ENCODE peak calls at places on chromosomes 4 and X, in seven cellular contexts. T is sigmoid colon, G is left lung, K is WERI-Rb-1, O is right atrium auricular region, L is H9, Y is psoas muscle. A is an unnamed sample.

GRCh38 chrX:149948001-149948400 is 9.7 kb upstream of the EOLA2 start:
- DNase-seq in G (no peak), O (no peak), K (no peak), T (no peak), L (peak), Y (no peak), A (no peak)

GRCh38 chr4:176735300-176735699 is 57.4 kb downstream of the VEGFC start:
- DNase-seq in K (no peak), Y (no peak), O (no peak), L (no peak), G (no peak), T (no peak), A (no peak)

GRCh38 chr4:147717878-147718277 is 14.0 kb upstream of the ARHGAP10 start:
- DNase-seq in G (no peak), O (no peak), Y (no peak), T (no peak), L (no peak), K (no peak), A (no peak)

GRCh38 chr4:112881842-112882241 is 167.6 kb upstream of the ANK2 start:
- DNase-seq in O (no peak), K (no peak), G (no peak), L (no peak), T (no peak), Y (peak), A (no peak)

GRCh38 chr4:64464581-64464980 is 55.3 kb upstream of the TECRL start:
- DNase-seq in K (no peak), T (no peak), G (no peak), L (no peak), Y (no peak), O (no peak), A (no peak)

GRCh38 chrX:53074987-53075386 is 7.2 kb upstream of the TSPYL2 start:
- DNase-seq in K (no peak), Y (no peak), L (peak), G (no peak), T (no peak), O (no peak), A (no peak)

GRCh38 chr4:89049853-89050252 is 7.1 kb downstream of the FAM13A start:
- DNase-seq in O (no peak), Y (no peak), T (no peak), G (no peak), L (no peak), K (no peak), A (no peak)

GRCh38 chr4:19987746-19988145 is 264.0 kb upstream of the SLIT2 start:
- DNase-seq in G (no peak), Y (no peak), L (no peak), O (no peak), K (no peak), T (no peak), A (no peak)

GRCh38 chr4:176839656-176840055 is 46.9 kb upstream of the VEGFC start:
- DNase-seq in O (no peak), G (no peak), L (no peak), T (no peak), K (no peak), Y (no peak), A (no peak)

GRCh38 chrX:37509349-37509748 is 62.1 kb upstream of the LANCL3 start:
- DNase-seq in G (no peak), L (no peak), K (no peak), Y (no peak), T (no peak), O (no peak), A (no peak)

GRCh38 chr4:99149620-99150019 is 5.5 kb upstream of the ADH4 start:
- DNase-seq in K (no peak), T (no peak), L (no peak), O (no peak), Y (no peak), G (no peak), A (no peak)

GRCh38 chrX:47644557-47645091 is 5.7 kb downstream of the ELK1 start:
- DNase-seq in G (no peak), T (no peak), L (peak), O (no peak), Y (no peak), K (no peak), A (no peak)

GRCh38 chr4:141933978-141934377 is 297.6 kb downstream of the IL15 start:
- DNase-seq in O (no peak), L (no peak), G (no peak), K (no peak), Y (no peak), T (no peak), A (no peak)

GRCh38 chr4:123945301-123945700 is 548.7 kb downstream of the SPRY1 start:
- DNase-seq in Y (no peak), K (peak), T (no peak), G (no peak), O (no peak), L (no peak), A (no peak)

GRCh38 chr4:93960916-93961315 is 132.4 kb downstream of the ATOH1 start:
- DNase-seq in O (no peak), T (no peak), Y (no peak), L (peak), G (no peak), K (no peak), A (no peak)

GRCh38 chr4:78765607-78766006 is 10.5 kb upstream of the BMP2K start:
- DNase-seq in G (no peak), K (no peak), Y (no peak), L (no peak), O (no peak), T (no peak), A (no peak)

GRCh38 chr4:189773909-189774308 is 166.8 kb upstream of the FRG1 start:
- DNase-seq in Y (no peak), G (no peak), K (no peak), O (no peak), L (no peak), T (no peak), A (no peak)

GRCh38 chrX:74061879-74062278 is 242.1 kb upstream of the ZCCHC13 start:
- DNase-seq in K (no peak), L (no peak), O (no peak), Y (no peak), G (no peak), T (no peak), A (no peak)

GRCh38 chr4:182555997-182556418 is 312.8 kb downstream of the TENM3 start:
- DNase-seq in O (no peak), T (no peak), K (no peak), G (no peak), Y (no peak), L (peak), A (no peak)
- H3K27ac ChIP-seq in O (no peak), T (peak), K (no peak), G (no peak), Y (no peak), L (peak), A (no peak)

GRCh38 chrX:135985974-135986312 is 708 bp downstream of the SLC9A6 start:
- DNase-seq in T (no peak), K (no peak), G (no peak), L (no peak), O (no peak), Y (no peak), A (no peak)

GRCh38 chrX:135981662-135982061 is 3.6 kb upstream of the SLC9A6 start:
- DNase-seq in G (no peak), T (no peak), O (no peak), K (no peak), Y (no peak), L (no peak), A (no peak)

GRCh38 chrX:135982860-135983259 is 2.4 kb upstream of the SLC9A6 start:
- DNase-seq in G (no peak), T (no peak), O (no peak), Y (no peak), K (no peak), L (no peak), A (no peak)

GRCh38 chrX:135985123-135985973 is at the start of gene SLC9A6:
- DNase-seq in O (no peak), G (peak), T (peak), L (peak), Y (peak), K (peak), A (peak)

DNA sequence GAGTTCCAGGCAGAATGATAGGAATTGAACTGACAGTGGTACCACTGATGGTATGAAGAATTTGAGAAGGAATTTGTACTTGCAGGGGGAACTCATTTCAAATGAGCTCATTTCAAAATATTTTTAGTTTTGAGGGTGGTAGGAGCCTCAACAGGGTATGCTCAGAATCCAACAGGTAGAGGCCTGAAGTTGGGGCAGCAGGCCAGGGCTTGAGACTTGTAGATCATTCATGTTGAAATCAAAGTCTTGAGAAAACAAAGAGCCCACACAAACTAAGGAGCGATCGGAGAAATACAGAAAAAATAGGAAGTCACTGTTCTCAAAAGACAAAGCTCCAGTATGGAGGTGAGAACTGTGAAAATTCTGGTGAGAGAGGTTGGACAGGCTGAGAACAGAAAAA is 1.0 kb upstream of the SLC9A6 start:
- DNase-seq in G (no peak), L (no peak), T (no peak), Y (no peak), K (no peak), O (no peak), A (no peak)
- H3K27ac ChIP-seq in G (peak), L (no peak), T (peak), Y (peak), K (no peak), O (peak), A (peak)

GRCh38 chr4:5710962-5711478 is at the start of gene EVC:
- DNase-seq in L (peak), G (peak), Y (peak), O (peak), T (peak), K (peak), A (peak)
- H3K27ac ChIP-seq in L (no peak), G (peak), Y (no peak), O (peak), T (peak), K (peak), A (peak)

GRCh38 chr4:8600266-8600665 is 7.7 kb downstream of the CPZ start:
- DNase-seq in G (no peak), Y (no peak), L (no peak), O (no peak), K (no peak), T (no peak), A (no peak)
- H3K27ac ChIP-seq in G (no peak), Y (no peak), L (no peak), O (no peak), K (no peak), T (no peak), A (no peak)

A was measured in upper lobe of right lung.